ENCODE peak calls at places on chromosome 9, in seven cellular contexts. L, Y, D, E, V, T and C are unnamed samples. For H3K27me3 and H3K9me3, the result is how much of the 10 kb centered on the place peaks cover.

GRCh38 chr9:129064499-129064908 is 16.4 kb upstream of the DOLPP1 start:
- DNase-seq in E (no peak), Y (no peak), T (no peak), V (no peak), D (no peak), L (no peak), C (no peak)

GRCh38 chr9:94625835-94626234 is 13.5 kb downstream of the FBP1 start:
- DNase-seq in V (no peak), Y (no peak), E (no peak), L (no peak), D (no peak), T (no peak), C (no peak)

GRCh38 chr9:21121595-21122251 is 19.9 kb downstream of the IFNW1 start:
- DNase-seq in V (no peak), E (no peak), L (no peak), D (no peak), Y (no peak), T (no peak), C (no peak)

GRCh38 chr9:1052119-1052907 is 2.2 kb downstream of the DMRT2 start:
- DNase-seq in E (no peak), D (no peak), T (no peak), Y (no peak), L (peak), V (no peak), C (no peak)

GRCh38 chr9:98234231-98234825 is 21.1 kb downstream of the TBC1D2 start:
- DNase-seq in T (peak), L (no peak), D (no peak), V (no peak), E (no peak), Y (no peak), C (no peak)

GRCh38 chr9:19411316-19411715 is 2.5 kb downstream of the ACER2 start:
- DNase-seq in D (no peak), Y (peak), T (no peak), V (no peak), L (no peak), E (no peak), C (no peak)

GRCh38 chr9:22097712-22098111 is 88.6 kb upstream of the CDKN2B start:
- DNase-seq in V (no peak), E (no peak), T (no peak), Y (peak), L (no peak), D (no peak), C (no peak)

GRCh38 chr9:108603141-108603540 is 252.6 kb downstream of the ACTL7B start:
- DNase-seq in V (no peak), D (no peak), E (no peak), L (no peak), T (no peak), Y (no peak), C (no peak)

GRCh38 chr9:128550226-128550625 is 2.2 kb upstream of the SPTAN1 start:
- DNase-seq in T (no peak), E (no peak), D (no peak), L (no peak), Y (peak), V (no peak), C (no peak)

GRCh38 chr9:109868222-109868621 is 88.2 kb downstream of the PALM2AKAP2 start:
- DNase-seq in L (no peak), E (no peak), Y (peak), D (no peak), V (no peak), T (no peak), C (no peak)

GRCh38 chr9:82606761-82607382 is 456.1 kb downstream of the RASEF start:
- DNase-seq in T (no peak), L (no peak), Y (peak), D (peak), V (no peak), E (peak), C (peak)

GRCh38 chr9:85715587-85715986 is 26.2 kb downstream of the AGTPBP1 start:
- DNase-seq in D (no peak), T (no peak), V (no peak), Y (no peak), E (no peak), L (no peak), C (no peak)

GRCh38 chr9:100193078-100193477 is 94.0 kb downstream of the INVS start:
- DNase-seq in V (no peak), Y (no peak), D (no peak), L (no peak), E (no peak), T (no peak), C (no peak)

GRCh38 chr9:29625292-29625731 is 2052.0 kb upstream of the C9orf72 start:
- DNase-seq in L (no peak), V (no peak), Y (peak), D (no peak), E (peak), T (no peak), C (no peak)

GRCh38 chr9:2676466-2676865 is 40.8 kb upstream of the KCNV2 start:
- DNase-seq in D (no peak), Y (no peak), T (no peak), V (no peak), E (no peak), L (no peak), C (no peak)

GRCh38 chr9:21030389-21031035 is 928 bp downstream of the HACD4 start:
- DNase-seq in Y (peak), L (no peak), D (no peak), T (no peak), E (no peak), V (no peak), C (peak)

GRCh38 chr9:36936498-36936831 is 97.6 kb downstream of the PAX5 start:
- DNase-seq in L (no peak), Y (no peak), T (no peak), V (no peak), E (no peak), D (no peak), C (no peak)

GRCh38 chr9:69762527-69762926 is 2.7 kb upstream of the PTAR1 start:
- DNase-seq in L (no peak), D (no peak), E (no peak), T (no peak), V (no peak), Y (no peak), C (no peak)

GRCh38 chr9:91223000-91223399 is 138.7 kb downstream of the AUH start:
- DNase-seq in D (no peak), L (no peak), V (no peak), E (no peak), Y (no peak), T (no peak), C (no peak)

GRCh38 chr9:110410926-110411325 is 73.3 kb upstream of the TXNDC8 start:
- DNase-seq in E (no peak), V (no peak), D (no peak), Y (no peak), T (no peak), L (no peak), C (no peak)

GRCh38 chr9:110808599-110808980 is 140.0 kb downstream of the MUSK start:
- DNase-seq in V (no peak), T (no peak), D (no peak), E (no peak), Y (no peak), L (no peak), C (no peak)

GRCh38 chr9:135246248-135247173 is 159.0 kb downstream of the OLFM1 start:
- DNase-seq in E (no peak), V (no peak), Y (no peak), D (no peak), L (no peak), T (peak), C (no peak)

GRCh38 chr9:128192601-128193371 is 1.4 kb upstream of the CIZ1 start:
- DNase-seq in L (peak), T (peak), D (peak), V (peak), Y (peak), E (peak), C (peak)

GRCh38 chr9:684950-685340 is 156.6 kb upstream of the DMRT1 start:
- DNase-seq in Y (peak), L (no peak), E (no peak), D (no peak), V (no peak), T (no peak), C (peak)

GRCh38 chr9:77731008-77731698 is 83.0 kb upstream of the GNA14 start:
- DNase-seq in L (no peak), E (no peak), V (no peak), Y (no peak), T (no peak), D (no peak), C (no peak)

GRCh38 chr9:14400658-14400995 is 86.7 kb upstream of the NFIB start:
- DNase-seq in L (peak), V (no peak), Y (peak), E (peak), T (no peak), D (peak), C (peak)

GRCh38 chr9:132849168-132849831 is 28.8 kb downstream of the AK8 start:
- DNase-seq in D (peak), L (no peak), Y (no peak), E (peak), T (no peak), V (no peak), C (no peak)

GRCh38 chr9:113564804-113565237 is 101.3 kb downstream of the RGS3 start:
- DNase-seq in Y (peak), E (peak), D (peak), T (peak), L (peak), V (no peak), C (peak)

GRCh38 chr9:112065781-112066606 is 109.1 kb downstream of the SUSD1 start:
- DNase-seq in L (no peak), E (no peak), D (peak), T (peak), V (no peak), Y (peak), C (no peak)

GRCh38 chr9:114893622-114894021 is 36.8 kb downstream of the TNFSF8 start:
- DNase-seq in E (no peak), D (no peak), Y (peak), T (no peak), V (no peak), L (no peak), C (peak)

GRCh38 chr9:91770229-91770628 is 179.8 kb downstream of the ROR2 start:
- DNase-seq in L (no peak), T (no peak), V (no peak), Y (no peak), E (no peak), D (peak), C (no peak)

GRCh38 chr9:135743546-135744332 is 41.8 kb downstream of the KCNT1 start:
- DNase-seq in Y (no peak), D (no peak), L (peak), E (no peak), V (no peak), T (no peak), C (no peak)

GRCh38 chr9:18379073-18379811 is 94.7 kb upstream of the ADAMTSL1 start:
- DNase-seq in T (no peak), L (no peak), V (no peak), D (no peak), E (no peak), Y (peak), C (no peak)

GRCh38 chr9:136144450-136144849 is 25.8 kb upstream of the TMEM250 start:
- DNase-seq in E (no peak), V (no peak), D (no peak), T (no peak), L (no peak), Y (no peak), C (no peak)

GRCh38 chr9:18427691-18428090 is 46.3 kb upstream of the ADAMTSL1 start:
- DNase-seq in V (no peak), L (no peak), D (no peak), Y (no peak), T (no peak), E (no peak), C (no peak)

GRCh38 chr9:70324963-70325362 is 66.2 kb downstream of the SMC5 start:
- DNase-seq in E (no peak), D (no peak), L (no peak), T (no peak), V (no peak), Y (peak), C (no peak)

GRCh38 chr9:95007470-95007869 is 281.0 kb downstream of the AOPEP start:
- DNase-seq in L (no peak), D (no peak), V (no peak), E (no peak), Y (peak), T (no peak), C (peak)

GRCh38 chr9:95017661-95018060 is 291.2 kb downstream of the AOPEP start:
- DNase-seq in E (no peak), T (no peak), V (no peak), L (no peak), D (no peak), Y (no peak), C (no peak)

GRCh38 chr9:137236238-137236935 is 4.7 kb upstream of the TUBB4B start:
- DNase-seq in E (peak), Y (peak), T (peak), D (peak), L (peak), V (peak), C (peak)
- H3K4me3 ChIP-seq in E (no peak), Y (no peak), T (no peak), D (no peak), L (no peak), V (peak), C (no peak)

GRCh38 chr9:122220673-122221222 is 8.0 kb downstream of the LHX6 start:
- DNase-seq in T (no peak), L (no peak), Y (no peak), E (no peak), D (no peak), V (no peak), C (no peak)
- H3K27me3 ChIP-seq in T (under half), L (under half), Y (half or more), E (half or more), D (half or more), V (under half), C (under half)

GRCh38 chr9:92837191-92837590 is 40.6 kb downstream of the ZNF484 start:
- DNase-seq in D (no peak), T (no peak), V (no peak), L (no peak), Y (no peak), E (no peak), C (no peak)
- H3K9me3 ChIP-seq in D (under half), T (under half), V (under half), L (under half), Y (under half), E (under half), C (under half)

GRCh38 chr9:38422555-38423245 is 1.6 kb downstream of the IGFBPL1 start:
- DNase-seq in L (no peak), Y (no peak), E (peak), D (no peak), V (no peak), T (no peak), C (no peak)
- H3K4me3 ChIP-seq in L (no peak), Y (no peak), E (peak), D (no peak), V (no peak), T (no peak), C (no peak)

GRCh38 chr9:116154976-116155699 is 1.5 kb downstream of the PAPPA start:
- DNase-seq in L (peak), Y (peak), E (peak), V (no peak), T (peak), D (no peak), C (no peak)

GRCh38 chr9:116153765-116154333 is at the start of gene PAPPA:
- DNase-seq in E (no peak), V (no peak), Y (no peak), D (no peak), L (no peak), T (no peak), C (peak)

GRCh38 chr9:116156621-116157314 is 3.2 kb downstream of the PAPPA start:
- DNase-seq in E (peak), V (no peak), T (peak), Y (peak), L (peak), D (peak), C (peak)

GRCh38 chr9:116154334-116154975 is 864 bp downstream of the PAPPA start:
- DNase-seq in T (no peak), L (peak), E (peak), Y (no peak), D (no peak), V (no peak), C (peak)

DNA sequence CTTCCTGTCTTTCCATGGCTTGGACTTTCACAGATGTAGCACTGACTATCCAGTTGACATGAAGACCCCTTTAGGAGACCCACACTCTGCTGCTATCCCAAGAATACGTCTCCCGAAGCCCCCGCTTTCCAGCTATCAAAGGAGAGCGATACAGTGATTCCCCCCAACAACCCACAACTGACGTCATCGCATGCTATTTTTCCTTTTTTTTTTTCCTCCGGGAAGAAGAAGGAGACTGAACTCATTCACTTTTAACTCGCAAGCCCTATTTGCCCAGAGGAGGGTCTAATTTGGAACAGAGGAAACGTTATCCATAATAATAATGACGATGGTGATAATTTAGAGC is 2.1 kb downstream of the PAPPA start:
- DNase-seq in T (no peak), E (peak), L (no peak), V (no peak), Y (peak), D (no peak), C (no peak)
- H3K27me3 ChIP-seq in T (under half), E (under half), L (under half), V (under half), Y (under half), D (half or more), C (under half)

GRCh38 chr9:88358743-88359142 is 29.5 kb upstream of the SPIN1 start:
- DNase-seq in T (no peak), D (no peak), Y (no peak), V (no peak), E (no peak), L (no peak), C (no peak)
- H3K9me3 ChIP-seq in T (under half), D (under half), Y (under half), V (under half), E (under half), L (under half), C (under half)

GRCh38 chr9:134240371-134240770 is 76.0 kb upstream of the RNU6ATAC start:
- DNase-seq in L (no peak), E (no peak), D (no peak), Y (no peak), V (no peak), T (no peak), C (no peak)
- H3K4me3 ChIP-seq in L (no peak), E (no peak), D (no peak), Y (no peak), V (no peak), T (no peak), C (no peak)

GRCh38 chr9:130402645-130403440 is 41.9 kb upstream of the ASS1 start:
- DNase-seq in Y (no peak), V (no peak), E (no peak), D (no peak), T (no peak), L (no peak), C (no peak)
- H3K27me3 ChIP-seq in Y (under half), V (under half), E (under half), D (under half), T (under half), L (under half), C (under half)